ENCODE peak calls at places on chromosomes 1 and 21, in six cellular contexts. P is tibial artery, A is kidney, Q is neural progenitor cell, G is psoas muscle, S is cardiac muscle cell. W is an unnamed sample. For H3K4me1, the result is how much of the 10 kb centered on the place peaks cover.

GRCh38 chr1:236137285-236137852 is 5.0 kb upstream of the GPR137B start:
- DNase-seq in P (no peak), A (no peak), Q (no peak), G (no peak), S (no peak), W (no peak)

GRCh38 chr1:42340093-42340492 is 5.1 kb upstream of the FOXJ3 start:
- DNase-seq in P (no peak), A (no peak), Q (peak), G (no peak), S (no peak), W (peak)

GRCh38 chr1:202815120-202815519 is 4.4 kb downstream of the PCAT6 start:
- DNase-seq in P (no peak), A (no peak), Q (no peak), G (no peak), S (no peak), W (no peak)

GRCh38 chr1:114345930-114346479 is 165.0 kb downstream of the TRIM33 start:
- DNase-seq in P (peak), A (peak), Q (peak), G (peak), S (peak), W (no peak)

GRCh38 chr1:233673947-233674431 is 60.1 kb downstream of the KCNK1 start:
- DNase-seq in P (no peak), A (no peak), Q (no peak), G (no peak), S (no peak), W (no peak)

GRCh38 chr1:16075337-16076002 is 2.0 kb upstream of the FAM131C start:
- DNase-seq in P (peak), A (no peak), Q (no peak), G (no peak), S (peak), W (peak)

GRCh38 chr1:35449334-35450008 is 107.7 kb downstream of the KIAA0319L start:
- DNase-seq in P (no peak), A (no peak), Q (no peak), G (no peak), S (peak), W (no peak)

GRCh38 chr1:61469365-61469764 is 255.6 kb downstream of the TM2D1 start:
- DNase-seq in P (no peak), A (no peak), Q (no peak), G (no peak), S (no peak), W (no peak)

GRCh38 chr21:38965241-38965640 is 159.5 kb downstream of the ETS2 start:
- DNase-seq in P (no peak), A (no peak), Q (no peak), G (no peak), S (no peak), W (no peak)

GRCh38 chr1:226610671-226611070 is 62.1 kb downstream of the STUM start:
- DNase-seq in P (peak), A (no peak), Q (no peak), G (peak), S (no peak), W (no peak)

GRCh38 chr1:41650176-41650519 is 165.7 kb upstream of the EDN2 start:
- DNase-seq in P (peak), A (no peak), Q (no peak), G (no peak), S (no peak), W (no peak)

GRCh38 chr1:69648486-69648885 is 80.8 kb downstream of the LRRC7 start:
- DNase-seq in P (no peak), A (no peak), Q (no peak), G (no peak), S (peak), W (no peak)

GRCh38 chr1:179821524-179821923 is 56.1 kb downstream of the TOR1AIP2 start:
- DNase-seq in P (no peak), A (peak), Q (no peak), G (no peak), S (no peak), W (no peak)

GRCh38 chr21:46014828-46015227 is 33.3 kb downstream of the COL6A1 start:
- DNase-seq in P (no peak), A (no peak), Q (no peak), G (no peak), S (no peak), W (no peak)

GRCh38 chr1:206912445-206913095 is 9.2 kb downstream of the FCMR start:
- DNase-seq in P (peak), A (peak), Q (peak), G (peak), S (peak), W (peak)

GRCh38 chr1:59738591-59739015 is 76.1 kb upstream of the HOOK1 start:
- DNase-seq in P (no peak), A (no peak), Q (no peak), G (no peak), S (peak), W (no peak)

GRCh38 chr21:29376556-29376955 is 77.8 kb downstream of the BACH1 start:
- DNase-seq in P (peak), A (no peak), Q (peak), G (peak), S (peak), W (peak)

GRCh38 chr1:221543529-221544120 is 198.3 kb downstream of the DUSP10 start:
- DNase-seq in P (no peak), A (no peak), Q (peak), G (no peak), S (peak), W (no peak)

GRCh38 chr1:28971980-28972771 is 57.8 kb downstream of the EPB41 start:
- DNase-seq in P (peak), A (no peak), Q (no peak), G (no peak), S (peak), W (no peak)

GRCh38 chr1:9593492-9594465 is 5.1 kb downstream of the TMEM201 start:
- DNase-seq in P (peak), A (peak), Q (peak), G (peak), S (peak), W (peak)

GRCh38 chr1:217332426-217333065 is 298.3 kb downstream of the GPATCH2 start:
- DNase-seq in P (peak), A (no peak), Q (no peak), G (no peak), S (peak), W (peak)

GRCh38 chr1:152886090-152886489 is 8.0 kb downstream of the SMCP start:
- DNase-seq in P (no peak), A (no peak), Q (no peak), G (no peak), S (no peak), W (no peak)

GRCh38 chr1:21633992-21634475 is 35.1 kb downstream of the RAP1GAP start:
- DNase-seq in P (no peak), A (no peak), Q (no peak), G (no peak), S (no peak), W (peak)

GRCh38 chr1:246638941-246639655 is 72.8 kb downstream of the CNST start:
- DNase-seq in P (no peak), A (no peak), Q (no peak), G (no peak), S (no peak), W (no peak)

GRCh38 chr1:235047331-235047871 is 81.2 kb downstream of the TOMM20 start:
- DNase-seq in P (no peak), A (peak), Q (no peak), G (no peak), S (no peak), W (no peak)

GRCh38 chr1:163174524-163175437 is 27.9 kb downstream of the RGS5 start:
- DNase-seq in P (peak), A (peak), Q (peak), G (peak), S (peak), W (peak)

GRCh38 chr1:11504599-11504998 is 25.6 kb downstream of the DISP3 start:
- DNase-seq in P (no peak), A (no peak), Q (no peak), G (no peak), S (no peak), W (no peak)

GRCh38 chr1:1120866-1121563 is 5.1 kb upstream of the C1orf159 start:
- DNase-seq in P (no peak), A (peak), Q (no peak), G (no peak), S (no peak), W (no peak)

GRCh38 chr1:97797403-97798183 is 123.2 kb downstream of the DPYD start:
- DNase-seq in P (no peak), A (no peak), Q (no peak), G (peak), S (peak), W (no peak)

GRCh38 chr1:227378876-227379554 is 60.7 kb upstream of the CDC42BPA start:
- DNase-seq in P (no peak), A (no peak), Q (no peak), G (no peak), S (peak), W (no peak)

GRCh38 chr1:94302497-94302896 is 65.1 kb upstream of the ARHGAP29 start:
- DNase-seq in P (no peak), A (no peak), Q (no peak), G (no peak), S (no peak), W (no peak)

GRCh38 chr1:174074757-174075156 is 52.6 kb upstream of the RC3H1 start:
- DNase-seq in P (no peak), A (no peak), Q (no peak), G (no peak), S (peak), W (no peak)

GRCh38 chr1:163263818-163264217 is 57.9 kb upstream of the NUF2 start:
- DNase-seq in P (no peak), A (no peak), Q (no peak), G (no peak), S (no peak), W (no peak)

GRCh38 chr1:2052096-2052569 is 1.9 kb downstream of the PRKCZ start:
- DNase-seq in P (no peak), A (no peak), Q (no peak), G (no peak), S (no peak), W (no peak)

DNA sequence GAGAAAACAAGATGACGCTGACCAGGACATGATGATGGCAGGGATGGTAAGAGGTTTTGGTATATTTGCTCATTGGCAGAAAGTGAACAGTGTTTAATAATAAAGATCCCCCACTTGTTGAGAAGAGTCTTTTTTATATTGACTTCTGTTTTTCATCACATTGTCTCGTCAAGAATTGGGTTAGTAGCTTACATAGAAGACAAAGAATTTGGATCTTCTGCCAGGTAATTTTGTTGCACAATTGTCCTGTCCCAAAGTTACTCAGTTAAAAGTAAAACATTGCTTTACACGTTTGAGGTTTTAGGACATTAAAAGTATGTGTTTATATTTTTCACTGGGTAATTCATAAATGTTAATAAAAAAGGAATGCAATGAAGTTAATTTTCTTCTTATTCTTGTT is 48.3 kb upstream of the LAMC2 start:
- DNase-seq in P (no peak), A (no peak), Q (no peak), G (no peak), S (peak), W (no peak)
- H3K4me1 ChIP-seq in P (under half), A (under half), Q (under half), G (under half), S (under half), W (under half)

GRCh38 chr1:39395357-39395831 is 96.0 kb upstream of the BMP8A start:
- DNase-seq in P (no peak), A (no peak), Q (no peak), G (no peak), S (peak), W (no peak)
- H3K4me1 ChIP-seq in P (half or more), A (under half), Q (under half), G (half or more), S (half or more), W (half or more)

GRCh38 chr21:36477001-36477400 is 2.9 kb downstream of the CLDN14 start:
- DNase-seq in P (no peak), A (no peak), Q (no peak), G (no peak), S (no peak), W (no peak)
- H3K4me1 ChIP-seq in P (under half), A (under half), Q (under half), G (under half), S (under half), W (under half)

GRCh38 chr1:116560704-116561490 is 9.9 kb downstream of the CD58 start:
- DNase-seq in P (no peak), A (no peak), Q (no peak), G (no peak), S (no peak), W (no peak)
- H3K4me1 ChIP-seq in P (under half), A (under half), Q (under half), G (under half), S (under half), W (under half)

DNA sequence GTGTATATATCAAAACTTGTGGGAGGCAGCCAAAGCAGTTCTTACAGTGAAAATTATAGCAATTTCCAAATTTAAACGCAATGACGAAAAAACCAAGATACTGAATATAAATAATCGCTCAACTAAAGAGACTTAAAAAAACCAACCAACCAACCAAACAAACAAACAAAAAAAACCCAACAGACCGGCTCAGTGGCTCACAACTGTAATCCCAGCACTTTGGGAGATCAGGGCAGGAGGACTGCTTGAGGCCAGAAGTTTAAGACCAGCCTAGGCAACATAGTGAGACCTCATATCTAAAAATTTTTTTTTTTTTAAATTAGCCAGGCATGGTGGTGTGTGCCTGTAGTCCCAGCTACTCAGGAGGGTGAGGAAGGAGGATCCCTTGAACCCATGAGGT is 23.4 kb downstream of the RPL5 start:
- DNase-seq in P (no peak), A (no peak), Q (no peak), G (no peak), S (no peak), W (no peak)
- H3K4me1 ChIP-seq in P (under half), A (under half), Q (under half), G (under half), S (under half), W (under half)

GRCh38 chr1:18633428-18634155 is 2.9 kb downstream of the PAX7 start:
- DNase-seq in P (no peak), A (no peak), Q (no peak), G (no peak), S (no peak), W (no peak)
- H3K4me1 ChIP-seq in P (under half), A (under half), Q (half or more), G (under half), S (under half), W (under half)

GRCh38 chr21:43892334-43892733 is 27.3 kb downstream of the AGPAT3 start:
- DNase-seq in P (no peak), A (no peak), Q (no peak), G (no peak), S (no peak), W (no peak)

GRCh38 chr21:43886565-43886964 is 21.5 kb downstream of the AGPAT3 start:
- DNase-seq in P (no peak), A (no peak), Q (no peak), G (no peak), S (no peak), W (no peak)

GRCh38 chr21:43890042-43890441 is 25.0 kb downstream of the AGPAT3 start:
- DNase-seq in P (no peak), A (no peak), Q (peak), G (no peak), S (no peak), W (no peak)

GRCh38 chr21:43885721-43886120 is 20.7 kb downstream of the AGPAT3 start:
- DNase-seq in P (no peak), A (no peak), Q (no peak), G (no peak), S (no peak), W (no peak)

DNA sequence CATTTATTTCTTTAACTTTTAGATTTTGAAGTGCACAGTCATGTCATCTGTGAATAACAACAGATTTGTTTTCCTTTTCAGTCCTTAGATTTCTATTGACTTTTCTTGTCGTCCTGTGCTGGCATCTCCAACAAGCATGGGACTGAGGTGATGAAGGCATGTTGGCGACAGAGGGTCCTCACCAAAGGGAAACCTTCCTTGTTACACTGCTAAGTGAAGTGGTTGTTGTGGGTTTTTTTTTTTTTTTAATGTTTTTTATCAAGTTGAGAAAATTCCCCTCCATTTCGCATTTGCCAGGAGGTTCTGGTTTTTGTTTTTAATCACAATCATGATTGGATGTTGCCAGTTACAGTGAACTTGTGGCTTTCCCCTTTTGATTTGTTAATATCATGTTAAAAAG is 24.0 kb downstream of the AGPAT3 start:
- DNase-seq in P (no peak), A (no peak), Q (no peak), G (no peak), S (no peak), W (no peak)
- H3K4me1 ChIP-seq in P (under half), A (under half), Q (under half), G (under half), S (under half), W (under half)

GRCh38 chr1:111594128-111594693 is 25.4 kb upstream of the RAP1A start:
- DNase-seq in P (no peak), A (no peak), Q (no peak), G (no peak), S (no peak), W (no peak)
- H3K4me1 ChIP-seq in P (under half), A (under half), Q (under half), G (under half), S (under half), W (under half)